ENCODE peak calls at places on chromosomes 16 and 17, in four cellular contexts. D is SK-N-SH, C is K562, S is GM12878. A is an unnamed sample.

GRCh38 chr17:34511265-34511664 is 68.1 kb upstream of the TMEM132E start:
- DNase-seq in D (peak), C (no peak), S (no peak), A (no peak)

GRCh38 chr17:27755706-27756466 is 44.4 kb downstream of the NOS2 start:
- DNase-seq in D (no peak), C (no peak), S (no peak), A (no peak)

GRCh38 chr16:19505600-19506303 is 16.1 kb downstream of the GDE1 start:
- DNase-seq in D (no peak), C (no peak), S (no peak), A (no peak)

GRCh38 chr17:72362466-72363335 is 241.9 kb downstream of the SOX9 start:
- DNase-seq in D (no peak), C (no peak), S (no peak), A (no peak)

GRCh38 chr16:87661561-87661960 is 59.3 kb downstream of the JPH3 start:
- DNase-seq in D (no peak), C (peak), S (no peak), A (peak)

GRCh38 chr17:44922136-44922535 is 6.8 kb upstream of the GFAP start:
- DNase-seq in D (no peak), C (no peak), S (no peak), A (no peak)

GRCh38 chr16:55701442-55702319 is 45.9 kb downstream of the SLC6A2 start:
- DNase-seq in D (peak), C (peak), S (no peak), A (peak)

GRCh38 chr17:320809-321385 is 31.7 kb downstream of the RPH3AL start:
- DNase-seq in D (no peak), C (no peak), S (no peak), A (peak)

GRCh38 chr16:70725912-70726828 is 40.3 kb upstream of the MTSS2 start:
- DNase-seq in D (no peak), C (peak), S (no peak), A (no peak)

GRCh38 chr17:57451126-57451690 is 194.9 kb downstream of the MSI2 start:
- DNase-seq in D (no peak), C (no peak), S (no peak), A (no peak)

GRCh38 chr17:78343433-78344201 is 16.3 kb downstream of the SOCS3 start:
- DNase-seq in D (no peak), C (no peak), S (no peak), A (no peak)

GRCh38 chr16:53849585-53849984 is 145.6 kb downstream of the FTO start:
- DNase-seq in D (no peak), C (no peak), S (no peak), A (no peak)

GRCh38 chr17:27349540-27350021 is 55.7 kb downstream of the WSB1 start:
- DNase-seq in D (no peak), C (no peak), S (no peak), A (peak)

GRCh38 chr17:80805032-80805751 is 186.4 kb upstream of the CHMP6 start:
- DNase-seq in D (no peak), C (no peak), S (no peak), A (no peak)

GRCh38 chr16:25709182-25709581 is 17.4 kb downstream of the HS3ST4 start:
- DNase-seq in D (no peak), C (no peak), S (no peak), A (no peak)

GRCh38 chr16:25713785-25714570 is 22.2 kb downstream of the HS3ST4 start:
- DNase-seq in D (no peak), C (no peak), S (no peak), A (no peak)

GRCh38 chr16:25707553-25707952 is 15.8 kb downstream of the HS3ST4 start:
- DNase-seq in D (no peak), C (no peak), S (no peak), A (no peak)

DNA sequence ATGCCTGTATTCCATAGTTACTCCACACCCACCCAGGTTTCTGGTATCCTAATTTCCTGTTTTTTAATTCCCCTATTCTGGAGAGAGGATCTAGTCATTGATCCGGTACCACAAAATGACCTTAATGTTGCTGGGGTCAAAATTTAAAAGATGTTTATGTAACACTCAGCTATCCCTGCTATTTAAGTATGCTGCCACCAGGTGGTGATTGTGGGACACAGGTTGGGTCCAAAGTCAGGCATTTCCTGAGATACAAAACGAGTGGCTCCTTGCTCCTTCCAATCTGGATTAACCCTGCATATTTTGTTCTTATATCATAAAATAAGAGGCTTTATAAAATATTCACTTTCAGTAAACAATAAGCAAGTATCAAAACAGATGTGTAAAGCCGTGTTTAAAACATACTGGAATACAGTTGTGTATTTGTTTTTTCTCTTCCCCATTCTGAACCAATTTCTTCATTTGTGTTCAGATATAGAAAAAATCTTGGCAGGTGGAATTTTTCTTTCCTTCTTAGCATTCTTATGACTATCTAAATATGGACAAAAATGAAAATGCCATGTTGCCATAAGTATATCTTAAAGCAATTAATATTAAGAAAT is 16.3 kb downstream of the HS3ST4 start:
- DNase-seq in D (peak), C (peak), S (no peak), A (peak)
- TF ChIP-seq USF1 in D (no peak), C (no peak), S (no peak), A (no peak)

DNA sequence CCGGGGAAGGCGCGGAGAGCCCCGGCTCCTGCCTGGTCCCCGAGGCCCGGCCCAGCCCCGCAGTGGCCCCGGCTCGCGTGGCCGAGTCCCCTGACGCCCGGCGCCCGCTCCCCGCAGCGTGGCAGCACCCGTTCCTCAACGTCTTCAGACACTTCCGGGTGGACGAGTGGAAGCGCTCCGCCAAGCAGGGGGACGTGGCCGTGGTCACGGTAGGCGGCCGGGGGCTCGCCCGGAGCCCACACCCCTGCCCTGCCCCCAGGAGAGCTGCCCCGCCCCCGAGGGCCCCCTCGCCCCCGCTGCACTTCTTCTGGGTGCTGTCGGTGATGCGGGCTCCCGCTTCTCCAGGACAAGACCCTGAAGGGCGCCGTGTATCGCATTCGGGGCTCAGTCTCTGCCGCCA is 481 bp downstream of the WDR90 start:
- DNase-seq in D (peak), C (no peak), S (no peak), A (no peak)
- TF ChIP-seq USF1 in D (no peak), C (no peak), S (no peak), A (no peak)

GRCh38 chr17:50560185-50560824 is at the start of gene CACNA1G:
- DNase-seq in D (peak), C (peak), S (no peak), A (peak)
- TF ChIP-seq USF1 in D (no peak), C (no peak), S (no peak), A (no peak)

GRCh38 chr17:82269882-82270500 is 3.5 kb downstream of the CSNK1D start:
- DNase-seq in D (no peak), C (no peak), S (no peak), A (no peak)

GRCh38 chr17:82269138-82269881 is 4.2 kb downstream of the CSNK1D start:
- DNase-seq in D (no peak), C (no peak), S (no peak), A (no peak)

GRCh38 chr17:82270651-82271050 is 2.8 kb downstream of the CSNK1D start:
- DNase-seq in D (no peak), C (no peak), S (no peak), A (no peak)

GRCh38 chr17:82266142-82266541 is 7.4 kb downstream of the CSNK1D start:
- DNase-seq in D (no peak), C (no peak), S (no peak), A (no peak)

DNA sequence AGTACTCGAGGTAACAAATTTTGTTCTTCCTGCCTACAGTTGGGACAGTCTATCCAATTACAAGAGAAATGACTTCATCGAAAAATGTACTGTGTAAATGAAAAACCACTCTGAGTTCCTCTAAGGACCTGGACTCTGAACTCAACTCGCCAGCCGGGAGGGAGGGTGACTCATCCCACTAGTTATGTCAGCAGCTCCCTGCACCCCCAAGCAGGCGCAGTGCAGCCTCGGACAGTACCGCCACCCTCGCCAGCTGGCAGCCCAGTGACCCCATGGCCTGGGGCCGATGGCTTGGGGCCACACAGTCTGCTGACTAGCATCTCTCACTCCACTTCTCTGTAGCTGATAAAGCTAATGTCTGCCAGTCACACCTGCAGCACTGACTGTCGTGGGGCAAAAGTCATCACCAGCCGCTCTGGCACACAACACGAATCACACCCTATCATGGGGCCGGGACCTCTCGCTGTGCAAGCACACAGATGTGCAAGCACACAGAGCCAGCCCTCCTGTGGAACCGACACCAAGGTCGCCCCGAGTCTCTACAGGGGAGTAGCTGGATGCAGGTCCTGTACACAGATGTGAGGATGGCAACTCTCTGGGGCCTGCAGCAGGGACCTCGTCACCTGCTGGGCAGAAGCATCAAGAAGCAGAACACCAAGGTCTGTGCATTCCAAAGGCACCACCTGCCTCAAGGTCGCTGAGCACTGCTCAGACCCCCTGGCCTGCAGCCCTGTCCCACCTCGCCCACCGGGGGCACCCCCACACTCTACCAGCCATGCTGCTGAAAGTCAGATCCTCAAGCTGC is 5.7 kb downstream of the CSNK1D start:
- DNase-seq in D (peak), C (peak), S (no peak), A (no peak)
- TF ChIP-seq USF1 in D (no peak), C (no peak), S (no peak), A (no peak)

GRCh38 chr17:64147110-64148016 is 17.4 kb upstream of the ERN1 start:
- DNase-seq in D (peak), C (peak), S (no peak), A (no peak)

GRCh38 chr17:64148017-64148631 is 18.2 kb upstream of the ERN1 start:
- DNase-seq in D (peak), C (no peak), S (no peak), A (no peak)

GRCh38 chr17:64145460-64145750 is 15.5 kb upstream of the ERN1 start:
- DNase-seq in D (no peak), C (no peak), S (no peak), A (no peak)

GRCh38 chr17:64145751-64146417 is 15.9 kb upstream of the ERN1 start:
- DNase-seq in D (peak), C (peak), S (peak), A (peak)

DNA sequence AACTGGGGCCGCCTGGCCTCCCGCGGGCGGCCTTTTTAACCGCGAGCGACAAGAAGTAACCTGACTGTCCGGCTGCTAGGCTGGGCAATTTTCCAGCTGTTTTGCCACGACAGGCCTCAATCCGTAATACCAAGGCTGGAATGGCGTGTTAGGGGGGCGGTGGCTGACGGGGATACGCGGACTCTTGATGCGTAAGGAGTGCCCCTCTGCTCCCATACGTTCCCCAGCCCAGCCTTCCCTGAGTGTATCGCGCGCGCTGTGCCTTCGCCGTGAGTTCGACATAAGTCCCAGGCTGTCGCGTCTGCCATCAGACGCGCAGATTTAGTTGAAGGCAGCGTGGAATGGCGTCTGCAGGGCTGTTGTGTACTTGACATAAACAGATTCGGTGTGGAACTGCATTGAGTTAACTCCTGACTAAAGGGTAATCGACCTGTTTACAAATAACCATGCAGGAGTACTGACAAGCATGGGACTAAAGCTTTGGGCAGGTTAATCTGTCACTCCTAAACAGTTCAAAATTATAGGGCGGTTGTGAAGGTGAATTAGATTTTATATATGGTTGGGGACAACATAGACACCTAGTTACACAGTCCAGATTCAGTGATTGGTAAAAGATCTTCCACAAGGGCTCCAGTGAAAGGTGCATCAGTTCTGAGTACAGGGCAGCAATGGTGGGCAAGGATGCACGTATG is 16.6 kb upstream of the ERN1 start:
- DNase-seq in D (peak), C (peak), S (no peak), A (peak)
- TF ChIP-seq USF1 in D (no peak), C (no peak), S (no peak), A (no peak)

DNA sequence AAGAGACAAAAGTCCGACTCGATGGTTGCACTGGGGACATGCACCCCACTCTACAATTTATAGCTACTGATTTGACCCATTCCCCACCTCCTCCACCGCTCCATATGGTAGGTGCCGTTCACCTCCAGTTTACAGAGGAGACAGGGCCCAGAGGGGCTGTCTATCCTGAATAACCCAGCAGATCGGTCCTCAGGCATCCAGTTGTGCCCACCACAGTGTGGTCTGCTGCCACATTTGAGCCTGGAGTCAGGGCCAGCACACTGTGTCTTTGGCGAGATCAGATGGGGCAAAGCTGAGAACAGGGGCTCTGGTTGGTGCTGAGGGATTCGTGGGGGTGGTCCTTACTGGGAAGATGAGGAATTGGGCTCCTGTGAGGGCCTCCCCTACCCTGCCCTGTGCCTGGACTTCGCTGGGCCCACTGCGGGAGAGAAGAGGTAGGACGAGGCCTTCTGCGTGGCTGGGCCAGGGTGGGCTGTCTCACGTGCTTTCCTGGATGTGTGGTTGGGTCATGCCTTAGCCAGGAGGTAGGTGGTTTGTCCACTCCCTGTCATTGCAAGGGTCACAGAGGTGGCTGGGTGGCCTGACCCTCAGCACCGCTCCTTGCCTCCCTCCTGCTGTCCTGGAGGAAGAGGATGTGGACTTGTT is 2.8 kb downstream of the ADCY7 start:
- DNase-seq in D (no peak), C (no peak), S (no peak), A (no peak)
- TF ChIP-seq USF1 in D (no peak), C (no peak), S (no peak), A (no peak)

GRCh38 chr16:66363196-66363777 is 3.2 kb upstream of the CDH5 start:
- DNase-seq in D (no peak), C (no peak), S (no peak), A (no peak)
- TF ChIP-seq USF1 in D (no peak), C (no peak), S (no peak), A (no peak)